ENCODE peak calls at places on chromosomes 4 and X, in ten cellular contexts. W is activated T-helper 1 cell treated with Interleukin-2 at 50 U/mL for 16 hours; L is CD4-positive, alpha-beta T cell; U is NCI-H1092; K is NCI-H1694; E is right lobe of liver; N is activated naive CD8-positive, alpha-beta T cell treated with anti-CD3 and anti-CD28 coated beads, Interleukin-2, amount 50 U/mL, for 24 hours; B is GM12864; Y is naive thymus-derived CD4-positive, alpha-beta T cell; O is T-helper 1 cell. A is an unnamed sample.

GRCh38 chr4:123631699-123632098 is 235.1 kb downstream of the SPRY1 start:
- DNase-seq in U (no peak), B (no peak), W (no peak), O (no peak), Y (no peak), N (no peak), L (no peak), E (no peak), K (no peak), A (no peak)

GRCh38 chr4:81528200-81528599 is 56.5 kb upstream of the RASGEF1B start:
- DNase-seq in B (no peak), E (no peak), W (no peak), Y (no peak), K (no peak), U (no peak), N (no peak), O (no peak), L (no peak), A (no peak)

GRCh38 chr4:122163767-122164166 is 11.6 kb downstream of the BLTP1 start:
- DNase-seq in E (no peak), O (no peak), W (no peak), K (no peak), B (no peak), Y (no peak), U (no peak), N (no peak), L (no peak), A (no peak)

GRCh38 chr4:23897564-23898109 is 7.8 kb upstream of the PPARGC1A start:
- DNase-seq in B (no peak), U (no peak), L (no peak), O (no peak), E (no peak), Y (no peak), W (no peak), N (no peak), K (no peak), A (no peak)

GRCh38 chrX:120746153-120746552 is 116.3 kb upstream of the C1GALT1C1 start:
- DNase-seq in U (no peak), E (no peak), Y (no peak), O (no peak), W (no peak), N (no peak), L (no peak), K (no peak), B (no peak), A (no peak)

GRCh38 chr4:55866290-55866907 is 13.0 kb downstream of the EXOC1 start:
- DNase-seq in E (no peak), N (no peak), L (no peak), B (peak; percentile 43), W (no peak), U (no peak), Y (no peak), O (no peak), K (no peak), A (no peak)

GRCh38 chrX:65528705-65529340 is 5.8 kb downstream of the LAS1L start:
- DNase-seq in N (peak; percentile 51), O (peak; percentile 45), Y (peak; percentile 28), E (peak; percentile 45), W (peak; percentile 32), B (no peak), L (peak; percentile 38), K (peak; percentile 3), U (no peak), A (no peak)

GRCh38 chr4:141140271-141141205 is 7.3 kb upstream of the RNF150 start:
- DNase-seq in K (no peak), B (no peak), N (no peak), W (no peak), L (no peak), U (no peak), O (no peak), E (no peak), Y (no peak), A (no peak)

GRCh38 chr4:83118869-83119268 is 4.3 kb upstream of the PLAC8 start:
- DNase-seq in B (no peak), L (no peak), O (no peak), U (no peak), K (no peak), N (no peak), Y (no peak), W (no peak), E (no peak), A (no peak)

GRCh38 chr4:149057594-149057993 is 615.4 kb upstream of the NR3C2 start:
- DNase-seq in E (no peak), B (no peak), N (no peak), U (no peak), W (no peak), O (no peak), L (no peak), Y (no peak), K (no peak), A (no peak)

GRCh38 chr4:143186202-143186601 is 1.5 kb downstream of the USP38 start:
- DNase-seq in L (no peak), Y (no peak), W (no peak), U (no peak), O (no peak), E (no peak), N (no peak), B (no peak), K (no peak), A (no peak)

GRCh38 chr4:6746721-6747689 is 31.0 kb downstream of the BLOC1S4 start:
- DNase-seq in U (peak; percentile 85), L (no peak), N (no peak), O (no peak), K (no peak), E (peak; percentile 86), B (no peak), Y (no peak), W (no peak), A (no peak)

GRCh38 chr4:6389426-6389825 is 83.0 kb downstream of the PPP2R2C start:
- DNase-seq in B (no peak), E (no peak), N (no peak), W (no peak), U (no peak), O (no peak), K (no peak), L (no peak), Y (no peak), A (no peak)

GRCh38 chr4:33482773-33483172 is 2761.5 kb downstream of the ARAP2 start:
- DNase-seq in N (no peak), K (no peak), Y (no peak), U (no peak), L (no peak), O (no peak), W (no peak), E (no peak), B (no peak), A (no peak)

GRCh38 chrX:47030339-47030738 is 47.9 kb upstream of the RGN start:
- DNase-seq in O (no peak), N (no peak), B (peak; percentile 5), W (no peak), K (peak; percentile 70), L (no peak), U (peak; percentile 56), Y (peak; percentile 32), E (no peak), A (no peak)

GRCh38 chrX:47047989-47048388 is 30.3 kb upstream of the RGN start:
- DNase-seq in Y (no peak), U (no peak), E (no peak), K (no peak), N (no peak), O (no peak), W (no peak), L (no peak), B (no peak), A (no peak)

A was measured in CD14-positive monocyte.